ENCODE peak calls at places on chromosomes 7 and 10, in five cellular contexts. L is activated T-cell treated with anti-CD3 and anti-CD28 coated beads, Interleukin-2, amount 50 U/mL, for 72 hours; D is astrocyte; N is stimulated activated CD8-positive, alpha-beta memory T cell treated with anti-CD3 and anti-CD28 coated beads, Interleukin-2, amount 100 ng/mL, for 48 hours; R is AG08396. V is an unnamed sample.

GRCh38 chr10:3126741-3127342 is 45.7 kb downstream of the PITRM1 start:
- DNase-seq in L (no peak), D (no peak), N (no peak), R (no peak), V (peak)

GRCh38 chr7:30450123-30450982 is 28.2 kb downstream of the NOD1 start:
- DNase-seq in L (no peak), D (no peak), N (no peak), R (no peak), V (no peak)

GRCh38 chr10:69425513-69426298 is 9.0 kb upstream of the TACR2 start:
- DNase-seq in L (no peak), D (no peak), N (no peak), R (no peak), V (no peak)

GRCh38 chr10:122307669-122308486 is 36.8 kb downstream of the BTBD16 start:
- DNase-seq in L (no peak), D (peak), N (no peak), R (peak), V (peak)

GRCh38 chr7:108132551-108133265 is 2.5 kb upstream of the LAMB4 start:
- DNase-seq in L (no peak), D (peak), N (no peak), R (no peak), V (no peak)

GRCh38 chr10:100148353-100149211 is 37.2 kb downstream of the ERLIN1 start:
- DNase-seq in L (peak), D (peak), N (no peak), R (no peak), V (no peak)

GRCh38 chr10:100569687-100570517 is 34.2 kb downstream of the HIF1AN start:
- DNase-seq in L (peak), D (no peak), N (no peak), R (no peak), V (no peak)

GRCh38 chr10:103599211-103599610 is 105.7 kb downstream of the NEURL1 start:
- DNase-seq in L (no peak), D (no peak), N (no peak), R (no peak), V (no peak)

GRCh38 chr7:148916186-148916585 is 32.1 kb upstream of the EZH2 start:
- DNase-seq in L (no peak), D (peak), N (no peak), R (peak), V (peak)

GRCh38 chr7:123624527-123625183 is 23.0 kb downstream of the ASB15 start:
- DNase-seq in L (peak), D (no peak), N (peak), R (peak), V (peak)

GRCh38 chr10:60942604-60943269 is 1.2 kb downstream of the RHOBTB1 start:
- DNase-seq in L (peak), D (peak), N (no peak), R (peak), V (peak)

GRCh38 chr10:7417103-7417623 is 6.3 kb upstream of the SFMBT2 start:
- DNase-seq in L (no peak), D (no peak), N (no peak), R (peak), V (no peak)

GRCh38 chr10:13404791-13405190 is 56.7 kb upstream of the SEPHS1 start:
- DNase-seq in L (no peak), D (no peak), N (no peak), R (no peak), V (no peak)

GRCh38 chr7:44449531-44449930 is 40.9 kb downstream of the NUDCD3 start:
- DNase-seq in L (no peak), D (no peak), N (no peak), R (no peak), V (no peak)

GRCh38 chr10:112915590-112916572 is 34.2 kb upstream of the TCF7L2 start:
- DNase-seq in L (no peak), D (peak), N (no peak), R (no peak), V (no peak)

GRCh38 chr10:62244785-62245595 is 23.7 kb downstream of the RTKN2 start:
- DNase-seq in L (peak), D (peak), N (no peak), R (no peak), V (no peak)

GRCh38 chr7:117682681-117683385 is 190.4 kb downstream of the CTTNBP2 start:
- DNase-seq in L (no peak), D (no peak), N (no peak), R (no peak), V (no peak)

GRCh38 chr10:102802920-102803534 is 34.2 kb downstream of the CYP17A1 start:
- DNase-seq in L (peak), D (peak), N (no peak), R (peak), V (peak)

GRCh38 chr7:12303096-12303495 is 92.0 kb downstream of the TMEM106B start:
- DNase-seq in L (no peak), D (peak), N (no peak), R (no peak), V (no peak)

GRCh38 chr7:149580328-149580727 is 82.7 kb upstream of the ZNF746 start:
- DNase-seq in L (no peak), D (no peak), N (no peak), R (no peak), V (no peak)

GRCh38 chr7:141288626-141289025 is 214.8 kb downstream of the TMEM178B start:
- DNase-seq in L (no peak), D (no peak), N (no peak), R (no peak), V (no peak)

GRCh38 chr7:69790915-69791473 is 192.7 kb downstream of the AUTS2 start:
- DNase-seq in L (no peak), D (no peak), N (no peak), R (no peak), V (no peak)

GRCh38 chr7:4791738-4792536 is 16.5 kb downstream of the AP5Z1 start:
- DNase-seq in L (peak), D (no peak), N (peak), R (peak), V (peak)

GRCh38 chr10:121753726-121754476 is 155.7 kb upstream of the FGFR2 start:
- DNase-seq in L (peak), D (peak), N (no peak), R (peak), V (peak)

GRCh38 chr7:140175221-140176218 is 1.3 kb downstream of the KDM7A start:
- DNase-seq in L (peak), D (peak), N (peak), R (peak), V (peak)

GRCh38 chr7:139682136-139683013 is 95.4 kb downstream of the HIPK2 start:
- DNase-seq in L (peak), D (peak), N (no peak), R (peak), V (peak)

GRCh38 chr7:29038463-29038862 is 80.3 kb upstream of the TRIL start:
- DNase-seq in L (no peak), D (peak), N (no peak), R (no peak), V (no peak)

GRCh38 chr7:135164357-135165021 is 6.0 kb downstream of the CYREN start:
- DNase-seq in L (no peak), D (no peak), N (no peak), R (peak), V (no peak)

GRCh38 chr7:114663502-114663901 is 248.9 kb downstream of the FOXP2 start:
- DNase-seq in L (no peak), D (peak), N (no peak), R (no peak), V (no peak)

GRCh38 chr7:10789170-10789569 is 184.5 kb upstream of the PHF14 start:
- DNase-seq in L (no peak), D (no peak), N (no peak), R (no peak), V (peak)

GRCh38 chr7:17535776-17536175 is 237.3 kb downstream of the AHR start:
- DNase-seq in L (no peak), D (peak), N (no peak), R (no peak), V (no peak)

GRCh38 chr7:2629740-2630681 is 1.8 kb upstream of the TTYH3 start:
- DNase-seq in L (no peak), D (no peak), N (no peak), R (no peak), V (no peak)

V was measured in osteoblast.